ENCODE peak calls at places on chromosome 19, in seven cellular contexts. J is osteocyte, S is GM23338, M is thoracic aorta, O is mucosa of descending colon, X is endothelial cell, V is CD14-positive monocyte. R is an unnamed sample.

GRCh38 chr19:38061294-38061693 is 154.3 kb downstream of the SIPA1L3 start:
- DNase-seq in M (no peak), S (no peak), X (no peak), O (no peak), V (no peak), J (no peak), R (no peak)

GRCh38 chr19:31352782-31353651 is 3.8 kb upstream of the TSHZ3 start:
- DNase-seq in J (no peak), S (peak; percentile 59), M (no peak), V (no peak), X (peak; percentile 37), O (no peak), R (peak; percentile 37)

GRCh38 chr19:34838753-34839431 is 65.9 kb upstream of the ZNF599 start:
- DNase-seq in X (peak; percentile 47), J (peak; percentile 80), O (peak; percentile 59), V (no peak), S (peak; percentile 91), M (no peak), R (peak; percentile 69)

GRCh38 chr19:53132231-53132991 is at the start of gene ZNF415:
- DNase-seq in X (peak; percentile 75), M (peak; percentile 25), O (peak; percentile 88), V (no peak), J (peak; percentile 94), S (peak; percentile 98), R (peak; percentile 87)

GRCh38 chr19:17424743-17425365 is 5.0 kb downstream of the MVB12A start:
- DNase-seq in O (peak; percentile 31), M (no peak), S (peak; percentile 94), V (no peak), J (no peak), X (peak; percentile 80), R (peak; percentile 89)

GRCh38 chr19:58543826-58544590 is at the start of gene TRIM28:
- DNase-seq in O (peak; percentile 99), S (peak; percentile 98), X (peak; percentile 99), J (peak; percentile 100), V (peak; percentile 98), M (peak; percentile 92), R (peak; percentile 99)

GRCh38 chr19:42411581-42412178 is 15.5 kb downstream of the LIPE start:
- DNase-seq in S (no peak), J (no peak), V (no peak), O (peak; percentile 8), M (no peak), X (no peak), R (no peak)

GRCh38 chr19:8552810-8553209 is 24.4 kb downstream of the MYO1F start:
- DNase-seq in V (no peak), J (no peak), M (no peak), S (peak; percentile 89), X (peak; percentile 17), O (no peak), R (no peak)

GRCh38 chr19:46748325-46749109 is 2.3 kb upstream of the STRN4 start:
- DNase-seq in O (peak; percentile 73), M (no peak), S (peak; percentile 96), X (peak; percentile 86), V (peak; percentile 66), J (no peak), R (peak; percentile 90)

GRCh38 chr19:41646589-41647204 is 19.8 kb upstream of the CEACAM4 start:
- DNase-seq in V (no peak), O (no peak), S (peak; percentile 78), J (no peak), M (no peak), X (peak; percentile 62), R (peak; percentile 45)

GRCh38 chr19:2788237-2788636 is 2.9 kb downstream of the THOP1 start:
- DNase-seq in J (no peak), X (no peak), O (no peak), S (no peak), M (no peak), V (no peak), R (no peak)

GRCh38 chr19:55113570-55114039 is 3.8 kb downstream of the PPP1R12C start:
- DNase-seq in V (no peak), O (peak; percentile 57), X (peak; percentile 77), M (peak; percentile 92), S (peak; percentile 91), J (peak; percentile 96), R (peak; percentile 83)

GRCh38 chr19:2527171-2527570 is 51.2 kb downstream of the GADD45B start:
- DNase-seq in M (no peak), O (no peak), S (no peak), V (no peak), X (no peak), J (no peak), R (no peak)

GRCh38 chr19:15463865-15464371 is 426 bp downstream of the RASAL3 start:
- DNase-seq in X (no peak), O (peak; percentile 66), S (peak; percentile 59), V (peak; percentile 60), M (no peak), J (no peak), R (no peak)

GRCh38 chr19:31253816-31254551 is 95.3 kb downstream of the TSHZ3 start:
- DNase-seq in O (no peak), S (no peak), M (no peak), V (no peak), J (peak; percentile 79), X (no peak), R (no peak)

GRCh38 chr19:13082192-13083007 is 20.3 kb downstream of the LYL1 start:
- DNase-seq in S (peak; percentile 74), M (no peak), X (peak; percentile 57), O (no peak), J (peak; percentile 95), V (no peak), R (peak; percentile 91)

GRCh38 chr19:11986754-11987153 is 21.9 kb downstream of the ZNF763 start:
- DNase-seq in V (no peak), O (peak; percentile 28), J (no peak), S (peak; percentile 30), X (no peak), M (no peak), R (no peak)

GRCh38 chr19:11989112-11989456 is 24.2 kb downstream of the ZNF763 start:
- DNase-seq in V (no peak), X (no peak), O (no peak), J (no peak), M (no peak), S (no peak), R (no peak)

GRCh38 chr19:11982526-11982925 is 17.7 kb downstream of the ZNF763 start:
- DNase-seq in M (no peak), X (no peak), O (no peak), S (no peak), V (no peak), J (no peak), R (no peak)

GRCh38 chr19:11987405-11988231 is 22.8 kb downstream of the ZNF763 start:
- DNase-seq in S (peak; percentile 99), J (peak; percentile 97), M (peak; percentile 96), V (peak; percentile 96), O (peak; percentile 97), X (no peak), R (peak; percentile 98)

GRCh38 chr19:11984986-11985385 is 20.1 kb downstream of the ZNF763 start:
- DNase-seq in J (no peak), M (no peak), O (no peak), S (peak; percentile 94), X (no peak), V (no peak), R (peak; percentile 29)
- TF ChIP-seq CTCF in J (no peak), M (no peak), O (no peak), S (peak; percentile 89), X (no peak), V (peak; percentile 27), R (peak; percentile 43)

GRCh38 chr19:5687360-5688198 is 2.5 kb upstream of the RPL36 start:
- DNase-seq in O (peak; percentile 64), S (no peak), V (no peak), M (no peak), X (no peak), J (peak; percentile 83), R (no peak)
- TF ChIP-seq CTCF in O (no peak), S (no peak), V (peak; percentile 40), M (no peak), X (peak; percentile 25), J (no peak), R (peak; percentile 62)

GRCh38 chr19:36918090-36918489 is 2.0 kb downstream of the ZNF568 start:
- DNase-seq in X (no peak), V (no peak), J (no peak), O (no peak), S (no peak), M (no peak), R (no peak)

GRCh38 chr19:36916991-36917390 is 859 bp downstream of the ZNF568 start:
- DNase-seq in M (no peak), S (peak; percentile 20), J (no peak), V (no peak), X (no peak), O (no peak), R (peak; percentile 17)

GRCh38 chr19:36915992-36916830 is at the start of the genes ZNF568 and ZNF829:
- DNase-seq in X (peak; percentile 77), S (peak; percentile 98), O (peak; percentile 90), V (peak; percentile 85), J (peak; percentile 94), M (peak; percentile 67), R (peak; percentile 96)
- TF ChIP-seq CTCF in X (peak; percentile 70), S (peak; percentile 70), O (peak; percentile 46), V (peak; percentile 66), J (peak; percentile 72), M (peak; percentile 55), R (peak; percentile 80)

GRCh38 chr19:44576843-44577565 is 36.4 kb upstream of the IGSF23 start:
- DNase-seq in X (peak; percentile 23), S (peak; percentile 84), V (no peak), J (peak; percentile 40), O (no peak), M (no peak), R (no peak)
- TF ChIP-seq CTCF in X (peak; percentile 62), S (peak; percentile 80), V (peak; percentile 74), J (peak; percentile 57), O (peak; percentile 57), M (no peak), R (peak; percentile 24)

GRCh38 chr19:32879741-32880140 is 10.2 kb upstream of the SLC7A9 start:
- DNase-seq in M (no peak), J (peak; percentile 68), X (no peak), V (no peak), O (no peak), S (no peak), R (no peak)
- TF ChIP-seq CTCF in M (no peak), J (no peak), X (no peak), V (no peak), O (no peak), S (no peak), R (no peak)

DNA sequence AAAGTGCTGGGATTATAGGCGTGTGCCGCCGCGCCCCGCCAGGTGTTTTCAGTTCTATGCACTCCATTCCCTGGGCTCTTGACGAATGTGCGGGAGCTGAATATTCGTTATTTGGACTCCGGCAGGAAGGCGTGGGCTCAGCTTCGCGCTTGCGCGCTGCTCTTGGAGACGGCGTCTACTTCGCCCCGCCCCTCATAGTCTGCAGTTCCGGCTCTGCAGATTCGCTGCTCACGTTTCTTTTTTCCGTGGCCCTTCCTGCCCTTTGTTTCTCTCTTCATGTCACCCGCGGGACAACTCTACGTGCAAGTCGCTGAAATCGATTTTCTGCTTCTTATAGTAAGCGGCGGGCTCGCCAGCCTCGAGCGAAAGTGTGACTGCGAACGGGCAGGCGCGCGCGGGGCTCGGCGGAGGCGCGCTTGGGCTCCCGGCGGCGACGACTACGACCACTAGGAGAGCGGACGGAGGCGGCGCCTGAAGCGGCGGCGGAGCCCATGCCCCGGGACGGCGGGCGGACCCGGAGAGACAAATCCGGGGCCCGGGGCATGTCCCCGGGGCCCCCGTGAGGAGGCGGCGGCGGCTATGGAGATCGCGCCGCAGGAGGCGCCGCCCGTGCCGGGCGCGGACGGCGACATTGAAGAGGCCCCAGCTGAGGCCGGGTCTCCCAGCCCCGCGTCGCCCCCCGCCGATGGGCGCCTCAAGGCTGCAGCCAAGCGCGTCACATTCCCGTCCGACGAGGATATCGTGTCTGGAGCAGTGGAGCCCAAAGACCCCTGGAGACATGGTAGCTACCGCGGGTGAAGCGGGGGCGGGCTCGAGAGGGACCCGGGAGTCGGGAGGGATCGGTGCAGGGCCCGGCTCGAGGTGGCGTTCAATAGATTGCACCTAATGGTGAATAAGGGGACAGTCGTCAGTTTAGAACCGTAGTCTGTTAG is at the start of gene PPP1R37:
- DNase-seq in V (peak; percentile 95), M (peak; percentile 75), S (peak; percentile 99), J (peak; percentile 97), X (peak; percentile 86), O (peak; percentile 93), R (peak; percentile 92)
- TF ChIP-seq CTCF in V (peak; percentile 48), M (peak; percentile 47), S (no peak), J (peak; percentile 49), X (peak; percentile 28), O (no peak), R (no peak)